ENCODE peak calls at places on chromosomes 1 and 21, in four cellular contexts. V is A549, A is GM12878, Y is SK-N-SH. U is an unnamed sample.

GRCh38 chr1:201745023-201745422 is 83.9 kb upstream of the IPO9 start:
- DNase-seq in V (no peak), A (no peak), Y (no peak), U (no peak)

GRCh38 chr1:242043165-242043564 is 44.3 kb upstream of the MAP1LC3C start:
- DNase-seq in V (no peak), A (no peak), Y (no peak), U (no peak)

GRCh38 chr1:218436346-218436745 is 91.2 kb downstream of the TGFB2 start:
- DNase-seq in V (no peak), A (no peak), Y (no peak), U (no peak)

GRCh38 chr1:174414205-174414604 is 33.6 kb upstream of the GPR52 start:
- DNase-seq in V (no peak), A (no peak), Y (no peak), U (no peak)

GRCh38 chr1:147904726-147905125 is 2.1 kb downstream of the GJA8 start:
- DNase-seq in V (no peak), A (no peak), Y (no peak), U (no peak)

GRCh38 chr21:43318841-43319781 is 107.8 kb downstream of the SIK1 start:
- DNase-seq in V (peak), A (peak), Y (peak), U (no peak)

GRCh38 chr1:209882942-209883340 is 55.1 kb upstream of the SYT14 start:
- DNase-seq in V (no peak), A (no peak), Y (no peak), U (no peak)

GRCh38 chr1:18951818-18952391 is 4.6 kb downstream of the IFFO2 start:
- DNase-seq in V (no peak), A (peak), Y (no peak), U (no peak)

GRCh38 chr1:51276286-51276685 is 40.2 kb downstream of the RNF11 start:
- DNase-seq in V (no peak), A (no peak), Y (no peak), U (no peak)

GRCh38 chr21:29133796-29134195 is 3.4 kb downstream of the MAP3K7CL start:
- DNase-seq in V (no peak), A (no peak), Y (no peak), U (no peak)

GRCh38 chr21:20617130-20617529 is 381.1 kb upstream of the NCAM2 start:
- DNase-seq in V (no peak), A (no peak), Y (no peak), U (no peak)

GRCh38 chr1:89890085-89890754 is 69.4 kb downstream of the LRRC8D start:
- DNase-seq in V (peak), A (no peak), Y (no peak), U (peak)

GRCh38 chr1:193674292-193674944 is 488.0 kb upstream of the B3GALT2 start:
- DNase-seq in V (no peak), A (no peak), Y (no peak), U (no peak)

GRCh38 chr21:28263974-28264373 is 728.7 kb downstream of the LTN1 start:
- DNase-seq in V (no peak), A (no peak), Y (no peak), U (no peak)

GRCh38 chr1:184838374-184838995 is 83.8 kb upstream of the EDEM3 start:
- DNase-seq in V (peak), A (no peak), Y (peak), U (no peak)

GRCh38 chr1:208298593-208299233 is 54.5 kb upstream of the PLXNA2 start:
- DNase-seq in V (no peak), A (no peak), Y (no peak), U (no peak)

GRCh38 chr1:93521618-93522017 is 73.7 kb downstream of the FNBP1L start:
- DNase-seq in V (no peak), A (no peak), Y (no peak), U (no peak)

GRCh38 chr1:59631561-59631960 is 183.2 kb upstream of the HOOK1 start:
- DNase-seq in V (no peak), A (no peak), Y (no peak), U (no peak)

GRCh38 chr1:86499987-86500593 is 31.4 kb downstream of the CLCA1 start:
- DNase-seq in V (peak), A (no peak), Y (peak), U (peak)

GRCh38 chr1:50174101-50174500 is 65.4 kb downstream of the ELAVL4 start:
- DNase-seq in V (no peak), A (no peak), Y (no peak), U (no peak)
- TF ChIP-seq RCOR1 in V (no peak), A (no peak), Y (no peak), U (no peak)

GRCh38 chr1:212157252-212157651 is 121.7 kb downstream of the DTL start:
- DNase-seq in V (no peak), A (no peak), Y (no peak), U (peak)
- TF ChIP-seq EP300 in V (no peak), A (no peak), Y (no peak), U (no peak)

GRCh38 chr21:34892196-34892595 is 156.9 kb downstream of the RUNX1 start:
- DNase-seq in V (no peak), A (no peak), Y (no peak), U (no peak)

GRCh38 chr21:34891610-34891943 is 157.5 kb downstream of the RUNX1 start:
- DNase-seq in V (no peak), A (no peak), Y (no peak), U (no peak)

GRCh38 chr21:34890258-34890723 is 158.8 kb downstream of the RUNX1 start:
- DNase-seq in V (no peak), A (no peak), Y (no peak), U (no peak)

GRCh38 chr21:34889537-34890257 is 159.4 kb downstream of the RUNX1 start:
- DNase-seq in V (peak), A (no peak), Y (peak), U (peak)

GRCh38 chr21:34890724-34891609 is 158.1 kb downstream of the RUNX1 start:
- DNase-seq in V (no peak), A (no peak), Y (peak), U (no peak)
- TF ChIP-seq RCOR1 in V (no peak), A (no peak), Y (no peak), U (no peak)

GRCh38 chr1:155322953-155323728 is 2.4 kb downstream of the RUSC1 start:
- DNase-seq in V (peak), A (no peak), Y (peak), U (peak)

GRCh38 chr1:155324717-155325595 is 4.3 kb downstream of the RUSC1 start:
- DNase-seq in V (peak), A (no peak), Y (peak), U (peak)

GRCh38 chr1:155325596-155325893 is 4.9 kb downstream of the RUSC1 start:
- DNase-seq in V (no peak), A (no peak), Y (no peak), U (no peak)

GRCh38 chr1:155323729-155324040 is 3.0 kb downstream of the RUSC1 start:
- DNase-seq in V (peak), A (no peak), Y (peak), U (peak)

GRCh38 chr1:155324041-155324716 is 3.5 kb downstream of the RUSC1 start:
- DNase-seq in V (peak), A (peak), Y (peak), U (peak)
- TF ChIP-seq EP300 in V (no peak), A (peak), Y (no peak), U (no peak)

DNA sequence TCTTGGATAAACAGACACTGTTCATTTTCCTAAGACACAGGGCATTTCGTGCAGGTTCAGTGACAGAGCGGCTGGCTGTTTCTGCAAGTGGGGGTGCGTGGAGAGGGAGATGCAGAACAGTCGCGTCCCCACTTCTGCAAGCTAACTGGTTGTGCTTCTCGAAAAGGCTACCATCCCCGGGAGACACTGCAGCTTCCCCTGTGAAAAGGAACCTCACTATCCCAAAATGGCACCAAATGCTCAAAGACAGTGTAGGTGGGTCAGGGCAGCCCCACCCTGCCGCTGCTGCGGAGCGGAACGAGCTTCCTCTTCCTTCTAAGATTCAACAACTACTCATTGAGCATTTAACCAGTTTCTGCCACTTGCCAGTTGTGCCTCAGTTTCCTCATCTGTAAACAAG is 19.2 kb upstream of the BACE2 start:
- DNase-seq in V (no peak), A (no peak), Y (no peak), U (no peak)
- TF ChIP-seq RCOR1 in V (no peak), A (no peak), Y (no peak), U (no peak)

GRCh38 chr1:47021070-47021469 is 2.4 kb upstream of the CYP4X1 start:
- DNase-seq in V (no peak), A (no peak), Y (no peak), U (no peak)

GRCh38 chr1:47024138-47024856 is 828 bp downstream of the CYP4X1 start:
- DNase-seq in V (no peak), A (no peak), Y (no peak), U (no peak)

GRCh38 chr1:47023268-47024137 is at the start of gene CYP4X1:
- DNase-seq in V (no peak), A (no peak), Y (peak), U (no peak)
- TF ChIP-seq EP300 in V (no peak), A (no peak), Y (no peak), U (no peak)

DNA sequence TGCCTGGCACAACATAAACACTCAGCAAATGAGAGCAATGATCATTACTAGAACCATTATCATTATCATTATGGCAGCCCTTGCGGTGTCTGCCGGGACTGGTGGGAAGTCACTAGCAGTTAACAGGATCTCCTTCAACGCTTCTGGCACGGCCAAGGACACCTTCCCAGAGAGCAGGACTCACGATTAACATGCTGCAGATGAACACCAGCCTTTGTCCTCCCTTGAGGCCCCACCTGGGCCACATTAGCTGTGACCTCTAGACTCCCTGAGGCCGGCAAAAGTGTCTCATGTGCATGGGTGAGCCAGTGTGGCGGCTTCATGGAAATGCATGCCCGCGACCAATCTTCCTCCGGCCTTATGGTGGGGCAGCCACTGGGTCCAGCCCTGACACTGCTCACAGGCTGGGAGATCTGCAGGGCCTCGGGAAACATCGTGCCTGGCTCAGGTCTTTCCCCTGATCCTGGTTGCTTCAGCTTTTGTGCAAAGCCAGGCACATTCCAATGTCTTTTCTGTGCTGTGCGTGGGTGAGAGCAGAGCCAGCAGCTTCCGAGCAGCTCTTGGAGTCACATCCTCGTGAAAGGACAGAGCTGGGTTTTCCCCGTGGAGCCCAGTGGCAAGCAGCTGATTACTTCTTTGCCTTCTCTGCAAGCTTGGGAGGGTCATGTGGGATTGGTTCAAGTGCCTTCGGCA is 107.3 kb downstream of the HMGB4 start:
- DNase-seq in V (no peak), A (no peak), Y (no peak), U (no peak)
- TF ChIP-seq RCOR1 in V (no peak), A (no peak), Y (no peak), U (no peak)

U was measured in K562.